ENCODE peak calls at places on chromosomes 2 and 18, in five cellular contexts. One of them, this sample, is unnamed.

GRCh38 chr2:237161239-237161638 is 75.5 kb downstream of the COPS8 start:
- DNase-seq in type B pancreatic cell: no peak
- DNase-seq in PC-3: no peak
- DNase-seq in left ventricle myocardium inferior: peak
- DNase-seq in left lung: no peak
- DNase-seq in this sample: no peak

GRCh38 chr2:69997296-69998184 is 36.1 kb upstream of the ASPRV1 start:
- DNase-seq in type B pancreatic cell: no peak
- DNase-seq in PC-3: peak
- DNase-seq in left ventricle myocardium inferior: no peak
- DNase-seq in left lung: peak
- DNase-seq in this sample: peak

GRCh38 chr2:209426432-209426831 is 2.6 kb downstream of the MAP2 start:
- DNase-seq in type B pancreatic cell: no peak
- DNase-seq in PC-3: peak
- DNase-seq in left ventricle myocardium inferior: no peak
- DNase-seq in left lung: no peak
- DNase-seq in this sample: no peak

GRCh38 chr2:2799151-2799697 is 468.1 kb upstream of the MYT1L start:
- DNase-seq in type B pancreatic cell: no peak
- DNase-seq in PC-3: no peak
- DNase-seq in left ventricle myocardium inferior: no peak
- DNase-seq in left lung: no peak
- DNase-seq in this sample: no peak

GRCh38 chr2:117956036-117956791 is 57.7 kb downstream of the CCDC93 start:
- DNase-seq in type B pancreatic cell: no peak
- DNase-seq in PC-3: no peak
- DNase-seq in left ventricle myocardium inferior: no peak
- DNase-seq in left lung: no peak
- DNase-seq in this sample: no peak

GRCh38 chr2:219155054-219155644 is 5.5 kb downstream of the NHEJ1 start:
- DNase-seq in type B pancreatic cell: no peak
- DNase-seq in PC-3: peak
- DNase-seq in left ventricle myocardium inferior: no peak
- DNase-seq in left lung: no peak
- DNase-seq in this sample: no peak

GRCh38 chr2:162840598-162841246 is 2.2 kb upstream of the KCNH7 start:
- DNase-seq in type B pancreatic cell: peak
- DNase-seq in PC-3: peak
- DNase-seq in left ventricle myocardium inferior: no peak
- DNase-seq in left lung: no peak
- DNase-seq in this sample: no peak

GRCh38 chr2:165969227-165969626 is 15.7 kb upstream of the TTC21B start:
- DNase-seq in type B pancreatic cell: no peak
- DNase-seq in PC-3: no peak
- DNase-seq in left ventricle myocardium inferior: no peak
- DNase-seq in left lung: no peak
- DNase-seq in this sample: no peak

GRCh38 chr2:164960159-164960558 is 4.8 kb upstream of the SLC38A11 start:
- DNase-seq in type B pancreatic cell: no peak
- DNase-seq in PC-3: no peak
- DNase-seq in left ventricle myocardium inferior: no peak
- DNase-seq in left lung: no peak
- DNase-seq in this sample: no peak

DNA sequence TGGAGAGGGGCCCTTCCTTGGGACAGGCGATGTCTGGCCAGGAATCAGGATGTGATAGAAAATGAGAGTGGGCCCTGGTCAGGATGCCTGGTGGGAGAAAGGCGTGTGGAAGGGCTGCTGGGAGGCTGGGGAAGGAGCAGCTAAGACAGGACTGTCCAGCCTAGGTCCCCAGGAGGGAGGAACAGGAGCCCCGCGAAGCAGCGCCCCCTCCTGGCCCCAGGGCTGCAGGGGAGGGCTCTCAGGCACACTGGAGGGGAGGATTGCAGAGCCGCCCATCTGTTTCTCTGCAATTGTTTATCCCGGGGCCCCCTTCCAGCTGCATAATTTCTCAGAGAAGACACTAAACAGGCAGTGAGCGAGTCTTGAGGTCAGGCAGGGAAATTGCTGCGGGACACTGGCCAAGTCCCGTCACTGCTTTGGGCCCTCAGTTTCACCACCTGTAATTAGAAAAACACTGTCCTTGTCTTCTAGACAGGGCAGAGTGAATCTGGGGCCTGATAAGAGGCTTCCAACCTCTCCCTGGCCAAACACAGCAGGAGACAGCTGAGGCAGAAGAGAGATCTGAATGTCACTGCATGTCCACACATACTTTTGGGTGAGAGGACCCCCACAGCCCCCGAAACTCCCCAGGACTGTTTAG is 3.9 kb upstream of the NPPC start:
- DNase-seq in type B pancreatic cell: peak
- DNase-seq in PC-3: no peak
- DNase-seq in left ventricle myocardium inferior: peak
- DNase-seq in left lung: no peak
- DNase-seq in this sample: no peak
- TF ChIP-seq CTCF in type B pancreatic cell: peak
- TF ChIP-seq CTCF in PC-3: peak
- TF ChIP-seq CTCF in left ventricle myocardium inferior: peak
- TF ChIP-seq CTCF in left lung: no peak
- TF ChIP-seq CTCF in this sample: no peak

GRCh38 chr18:55479656-55480420 is 108.2 kb downstream of the TCF4 start:
- DNase-seq in type B pancreatic cell: no peak
- DNase-seq in PC-3: no peak
- DNase-seq in left ventricle myocardium inferior: no peak
- DNase-seq in left lung: no peak
- DNase-seq in this sample: no peak
- TF ChIP-seq CTCF in type B pancreatic cell: no peak
- TF ChIP-seq CTCF in PC-3: no peak
- TF ChIP-seq CTCF in left ventricle myocardium inferior: no peak
- TF ChIP-seq CTCF in left lung: no peak
- TF ChIP-seq CTCF in this sample: no peak

DNA sequence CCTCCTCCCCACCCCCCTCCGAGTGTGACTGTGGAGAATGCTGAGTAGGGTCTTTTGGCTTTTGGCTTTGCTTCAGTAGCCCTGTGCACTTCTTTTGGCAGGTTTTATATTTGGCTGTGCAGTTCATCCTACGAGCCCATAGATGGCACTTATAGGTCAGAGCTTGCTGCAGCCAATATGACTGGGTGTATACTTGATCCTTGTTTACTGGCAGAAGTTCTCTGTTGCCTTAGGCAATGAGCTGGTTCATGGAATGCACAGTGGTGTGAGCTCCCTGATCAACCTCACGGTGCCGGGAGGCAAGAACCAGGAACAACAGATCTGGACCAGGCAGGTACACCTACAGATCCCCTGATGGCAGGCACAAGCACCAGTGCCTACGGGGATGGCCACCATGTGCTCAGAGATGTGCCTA is 190.2 kb downstream of the KIAA1328 start:
- DNase-seq in type B pancreatic cell: no peak
- DNase-seq in PC-3: peak
- DNase-seq in left ventricle myocardium inferior: no peak
- DNase-seq in left lung: no peak
- DNase-seq in this sample: no peak
- TF ChIP-seq CTCF in type B pancreatic cell: peak
- TF ChIP-seq CTCF in PC-3: no peak
- TF ChIP-seq CTCF in left ventricle myocardium inferior: no peak
- TF ChIP-seq CTCF in left lung: no peak
- TF ChIP-seq CTCF in this sample: no peak

DNA sequence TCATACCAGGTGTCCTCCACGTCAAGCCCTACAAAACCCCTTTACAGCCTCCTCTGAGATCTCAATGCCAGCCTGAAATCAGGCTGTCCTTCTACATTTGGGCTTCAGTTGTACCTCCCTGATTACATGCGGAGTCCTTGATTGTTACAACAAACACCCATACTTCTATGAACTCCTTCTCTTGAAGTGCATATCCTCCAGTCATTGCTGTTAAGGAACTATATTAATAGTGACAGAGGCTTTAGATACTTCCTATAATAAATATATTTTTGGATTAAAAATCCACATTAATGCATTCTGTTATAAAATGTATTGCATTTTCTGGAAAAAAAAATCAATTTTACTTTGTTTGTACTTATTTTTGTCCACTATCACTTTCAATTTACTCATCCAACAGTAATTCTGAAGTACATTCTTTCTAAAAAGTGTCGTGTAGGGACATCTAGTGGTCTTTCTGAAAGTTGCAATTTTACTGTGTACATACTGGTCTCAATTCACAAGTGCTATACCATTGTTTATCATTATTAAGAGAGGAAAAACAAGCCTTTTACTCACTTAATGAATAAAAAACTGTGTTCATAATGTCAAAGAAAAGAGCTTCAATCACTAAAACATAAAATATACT is 316.4 kb downstream of the DSEL start:
- DNase-seq in type B pancreatic cell: no peak
- DNase-seq in PC-3: peak
- DNase-seq in left ventricle myocardium inferior: no peak
- DNase-seq in left lung: no peak
- DNase-seq in this sample: no peak
- TF ChIP-seq CTCF in type B pancreatic cell: peak
- TF ChIP-seq CTCF in PC-3: peak
- TF ChIP-seq CTCF in left ventricle myocardium inferior: peak
- TF ChIP-seq CTCF in left lung: peak
- TF ChIP-seq CTCF in this sample: peak

DNA sequence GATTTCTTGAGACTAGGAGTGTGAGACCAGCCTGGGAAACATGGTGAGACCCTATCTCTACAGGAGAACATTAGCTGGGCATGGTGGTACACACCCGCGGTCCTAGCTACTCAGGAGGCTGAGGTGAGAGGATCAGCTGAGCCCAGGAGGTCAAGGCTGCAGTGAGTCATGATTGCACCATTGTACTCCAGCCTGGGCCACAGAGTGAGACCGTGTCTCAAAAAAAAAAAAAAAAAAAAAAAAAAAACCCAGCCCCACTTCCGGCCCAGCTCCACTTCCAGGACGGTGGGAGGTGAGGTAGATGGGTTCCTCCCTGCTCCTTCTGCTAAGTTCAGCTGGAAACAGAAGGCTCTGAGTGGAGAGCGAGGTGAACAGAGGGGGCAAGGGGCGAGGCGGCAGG is 41.4 kb upstream of the NFATC1 start:
- DNase-seq in type B pancreatic cell: no peak
- DNase-seq in PC-3: no peak
- DNase-seq in left ventricle myocardium inferior: no peak
- DNase-seq in left lung: no peak
- DNase-seq in this sample: no peak
- TF ChIP-seq CTCF in type B pancreatic cell: no peak
- TF ChIP-seq CTCF in PC-3: no peak
- TF ChIP-seq CTCF in left ventricle myocardium inferior: no peak
- TF ChIP-seq CTCF in left lung: no peak
- TF ChIP-seq CTCF in this sample: no peak

GRCh38 chr18:3596324-3597158 is 146.6 kb downstream of the TGIF1 start:
- DNase-seq in type B pancreatic cell: no peak
- DNase-seq in PC-3: peak
- DNase-seq in left ventricle myocardium inferior: peak
- DNase-seq in left lung: no peak
- DNase-seq in this sample: peak
- TF ChIP-seq CTCF in type B pancreatic cell: peak
- TF ChIP-seq CTCF in PC-3: peak
- TF ChIP-seq CTCF in left ventricle myocardium inferior: peak
- TF ChIP-seq CTCF in left lung: no peak
- TF ChIP-seq CTCF in this sample: peak

GRCh38 chr18:13004316-13004879 is 13.2 kb downstream of the CEP192 start:
- DNase-seq in type B pancreatic cell: no peak
- DNase-seq in PC-3: no peak
- DNase-seq in left ventricle myocardium inferior: no peak
- DNase-seq in left lung: no peak
- DNase-seq in this sample: no peak

GRCh38 chr18:12998332-12999060 is 7.3 kb downstream of the CEP192 start:
- DNase-seq in type B pancreatic cell: no peak
- DNase-seq in PC-3: no peak
- DNase-seq in left ventricle myocardium inferior: no peak
- DNase-seq in left lung: no peak
- DNase-seq in this sample: no peak

GRCh38 chr18:13006731-13007550 is 15.8 kb downstream of the CEP192 start:
- DNase-seq in type B pancreatic cell: no peak
- DNase-seq in PC-3: no peak
- DNase-seq in left ventricle myocardium inferior: no peak
- DNase-seq in left lung: no peak
- DNase-seq in this sample: no peak

GRCh38 chr18:13005289-13005688 is 14.1 kb downstream of the CEP192 start:
- DNase-seq in type B pancreatic cell: no peak
- DNase-seq in PC-3: no peak
- DNase-seq in left ventricle myocardium inferior: no peak
- DNase-seq in left lung: no peak
- DNase-seq in this sample: no peak

GRCh38 chr18:13003466-13003896 is 12.3 kb downstream of the CEP192 start:
- DNase-seq in type B pancreatic cell: no peak
- DNase-seq in PC-3: peak
- DNase-seq in left ventricle myocardium inferior: no peak
- DNase-seq in left lung: no peak
- DNase-seq in this sample: no peak
- TF ChIP-seq CTCF in type B pancreatic cell: peak
- TF ChIP-seq CTCF in PC-3: peak
- TF ChIP-seq CTCF in left ventricle myocardium inferior: peak
- TF ChIP-seq CTCF in left lung: peak
- TF ChIP-seq CTCF in this sample: peak

This sample was measured in CD14-positive monocyte.